ENCODE peak calls at places on chromosomes 7 and 10, in seven cellular contexts. L is body of pancreas, R is GM13976, H is upper lobe of right lung, E is GM12878, Q is A549, J is MM.1S. I is an unnamed sample.

GRCh38 chr7:113013761-113014449 is 72.7 kb downstream of the GPR85 start:
- DNase-seq in R (no peak), J (no peak), Q (no peak), H (no peak), L (no peak), E (no peak), I (no peak)

GRCh38 chr10:78021201-78021600 is 8.1 kb downstream of the POLR3A start:
- DNase-seq in R (no peak), E (no peak), H (no peak), L (no peak), Q (no peak), J (no peak), I (no peak)

GRCh38 chr10:78178940-78179339 is 145.3 kb downstream of the RPS24 start:
- DNase-seq in R (no peak), H (peak), Q (no peak), J (no peak), L (no peak), E (no peak), I (peak)

GRCh38 chr10:101322266-101323151 is 31.5 kb upstream of the BTRC start:
- DNase-seq in Q (no peak), L (no peak), E (no peak), H (no peak), R (no peak), J (no peak), I (no peak)

GRCh38 chr7:14691597-14692203 is 210.9 kb downstream of the DGKB start:
- DNase-seq in H (no peak), Q (peak), J (peak), R (peak), L (peak), E (no peak), I (peak)

GRCh38 chr7:119963654-119964053 is 309.3 kb upstream of the KCND2 start:
- DNase-seq in Q (no peak), L (no peak), H (no peak), R (no peak), E (no peak), J (peak), I (no peak)

GRCh38 chr10:75201793-75202307 is 8.7 kb upstream of the VDAC2 start:
- DNase-seq in Q (peak), E (no peak), J (no peak), L (no peak), H (no peak), R (no peak), I (no peak)

GRCh38 chr7:50209461-50210161 is 94.9 kb upstream of the IKZF1 start:
- DNase-seq in E (no peak), R (peak), H (no peak), Q (no peak), L (no peak), J (no peak), I (no peak)

GRCh38 chr10:128520191-128520815 is 394.1 kb upstream of the MKI67 start:
- DNase-seq in E (no peak), J (no peak), Q (no peak), H (no peak), L (no peak), R (no peak), I (no peak)

GRCh38 chr7:116492654-116493109 is 6.9 kb upstream of the CAV2 start:
- DNase-seq in J (no peak), E (no peak), R (no peak), H (no peak), Q (no peak), L (no peak), I (no peak)

GRCh38 chr7:43643842-43644241 is 60.9 kb downstream of the STK17A start:
- DNase-seq in H (no peak), J (no peak), R (no peak), E (no peak), Q (no peak), L (no peak), I (no peak)

GRCh38 chr7:158023157-158023556 is 564.5 kb downstream of the PTPRN2 start:
- DNase-seq in E (no peak), Q (no peak), R (no peak), L (no peak), H (no peak), J (no peak), I (no peak)

GRCh38 chr10:131141207-131141606 is 170.3 kb downstream of the TCERG1L start:
- DNase-seq in R (no peak), L (no peak), J (no peak), H (peak), E (no peak), Q (no peak), I (no peak)

GRCh38 chr7:80729586-80730320 is 91.3 kb downstream of the CD36 start:
- DNase-seq in H (no peak), Q (no peak), L (no peak), R (no peak), E (no peak), J (peak), I (no peak)

GRCh38 chr7:30469303-30469702 is 9.3 kb downstream of the NOD1 start:
- DNase-seq in H (peak), L (peak), J (no peak), E (no peak), Q (peak), R (no peak), I (peak)

GRCh38 chr10:59175538-59176240 is 754 bp upstream of the PHYHIPL start:
- DNase-seq in R (no peak), J (no peak), E (no peak), Q (peak), H (peak), L (peak), I (no peak)

GRCh38 chr7:18526368-18526878 is 30.9 kb downstream of the HDAC9 start:
- DNase-seq in E (no peak), Q (no peak), J (no peak), R (no peak), L (no peak), H (no peak), I (no peak)

GRCh38 chr7:117270371-117270770 is 52.5 kb downstream of the WNT2 start:
- DNase-seq in R (no peak), L (no peak), J (no peak), H (no peak), Q (peak), E (no peak), I (no peak)

GRCh38 chr7:55439627-55440026 is 74.5 kb downstream of the LANCL2 start:
- DNase-seq in Q (no peak), R (peak), H (peak), J (no peak), E (no peak), L (no peak), I (no peak)

GRCh38 chr7:132053871-132054270 is 497.4 kb upstream of the PODXL start:
- DNase-seq in Q (no peak), L (no peak), H (no peak), E (no peak), R (no peak), J (no peak), I (no peak)

GRCh38 chr10:132957131-132957530 is 14.8 kb upstream of the CFAP46 start:
- DNase-seq in Q (no peak), J (no peak), L (no peak), H (peak), E (no peak), R (peak), I (no peak)

GRCh38 chr10:106802949-106803348 is 361.6 kb downstream of the SORCS1 start:
- DNase-seq in J (no peak), R (no peak), H (no peak), Q (no peak), E (no peak), L (no peak), I (no peak)

GRCh38 chr10:124572751-124573150 is 111.1 kb downstream of the LHPP start:
- DNase-seq in L (no peak), R (no peak), H (no peak), J (no peak), Q (no peak), E (no peak), I (no peak)

GRCh38 chr7:56493704-56494450 is 377.7 kb upstream of the NUPR2 start:
- DNase-seq in E (no peak), R (no peak), H (no peak), L (no peak), Q (no peak), J (no peak), I (no peak)

GRCh38 chr7:56493196-56493595 is 377.0 kb upstream of the NUPR2 start:
- DNase-seq in E (no peak), J (no peak), Q (no peak), H (no peak), R (no peak), L (no peak), I (no peak)

GRCh38 chr7:56495165-56495564 is 378.9 kb upstream of the NUPR2 start:
- DNase-seq in H (no peak), R (no peak), L (no peak), J (no peak), E (no peak), Q (no peak), I (no peak)

DNA sequence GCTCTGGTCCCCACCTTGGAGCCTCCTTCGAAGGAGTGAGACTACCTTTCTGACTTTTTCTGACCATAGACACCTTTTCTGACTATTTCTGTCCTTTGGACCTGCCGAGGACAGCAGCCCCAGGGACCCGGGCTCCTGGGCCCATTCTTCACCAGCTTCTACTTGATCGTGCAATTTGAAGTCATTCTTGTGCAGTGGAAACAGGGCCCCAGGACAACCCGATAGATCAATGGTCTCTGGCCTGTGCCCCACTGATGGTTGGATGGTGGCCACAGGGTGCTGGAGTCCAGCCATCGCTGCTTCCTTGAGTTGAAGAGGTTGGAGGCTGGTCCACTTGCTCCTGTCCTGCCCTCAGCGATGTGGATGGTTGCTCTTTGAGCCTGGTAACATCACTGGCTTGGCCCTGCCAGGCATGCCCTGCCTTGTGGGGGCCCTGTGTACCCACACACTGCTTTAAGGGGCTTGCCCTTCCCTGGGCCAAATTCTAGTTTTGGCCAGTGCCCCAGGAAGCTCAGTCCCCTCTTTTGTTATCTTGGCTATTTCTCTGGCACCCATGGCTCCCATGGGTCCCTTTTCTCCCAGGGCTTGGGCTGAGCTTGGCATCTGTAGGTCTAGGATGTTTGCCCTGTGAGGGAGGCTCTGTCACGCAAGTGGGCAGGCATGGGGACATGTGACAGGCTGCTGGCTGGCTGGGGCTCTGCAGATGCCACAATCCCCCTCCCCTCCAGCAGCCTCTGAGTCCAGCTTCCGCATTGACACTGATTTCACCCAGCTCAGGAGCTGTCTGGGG is 375.6 kb upstream of the NUPR2 start:
- DNase-seq in E (no peak), R (no peak), J (no peak), Q (no peak), L (no peak), H (no peak), I (no peak)
- TF ChIP-seq CTCF in E (no peak), R (no peak), J (no peak), Q (no peak), L (no peak), H (no peak), I (no peak)

DNA sequence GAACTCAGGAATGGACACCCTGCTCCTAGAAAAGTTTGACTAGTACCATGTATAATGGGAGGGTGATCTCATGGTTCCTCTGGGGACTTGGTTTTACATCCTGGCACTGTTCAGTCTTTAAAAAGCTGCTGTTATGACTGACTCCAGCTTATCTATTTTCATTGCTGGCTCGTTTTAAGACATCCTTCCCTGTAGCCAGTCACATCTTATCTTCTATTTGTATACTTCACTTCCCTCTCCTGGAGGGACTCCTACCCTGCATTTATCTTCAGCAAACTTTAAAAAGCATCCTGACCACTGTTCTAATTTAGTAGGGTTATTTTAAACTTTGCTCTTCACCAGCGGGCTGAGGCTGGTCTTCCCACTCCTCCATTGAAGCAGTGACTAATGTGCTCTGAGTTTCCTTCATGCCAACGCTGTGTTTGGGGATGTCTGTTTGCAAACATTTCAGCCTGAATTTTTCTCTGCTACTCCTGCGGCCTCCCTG is 72.9 kb upstream of the ARMC3 start:
- DNase-seq in Q (no peak), E (no peak), R (no peak), H (no peak), J (no peak), L (no peak), I (no peak)
- TF ChIP-seq CTCF in Q (no peak), E (no peak), R (no peak), H (peak), J (no peak), L (no peak), I (no peak)

DNA sequence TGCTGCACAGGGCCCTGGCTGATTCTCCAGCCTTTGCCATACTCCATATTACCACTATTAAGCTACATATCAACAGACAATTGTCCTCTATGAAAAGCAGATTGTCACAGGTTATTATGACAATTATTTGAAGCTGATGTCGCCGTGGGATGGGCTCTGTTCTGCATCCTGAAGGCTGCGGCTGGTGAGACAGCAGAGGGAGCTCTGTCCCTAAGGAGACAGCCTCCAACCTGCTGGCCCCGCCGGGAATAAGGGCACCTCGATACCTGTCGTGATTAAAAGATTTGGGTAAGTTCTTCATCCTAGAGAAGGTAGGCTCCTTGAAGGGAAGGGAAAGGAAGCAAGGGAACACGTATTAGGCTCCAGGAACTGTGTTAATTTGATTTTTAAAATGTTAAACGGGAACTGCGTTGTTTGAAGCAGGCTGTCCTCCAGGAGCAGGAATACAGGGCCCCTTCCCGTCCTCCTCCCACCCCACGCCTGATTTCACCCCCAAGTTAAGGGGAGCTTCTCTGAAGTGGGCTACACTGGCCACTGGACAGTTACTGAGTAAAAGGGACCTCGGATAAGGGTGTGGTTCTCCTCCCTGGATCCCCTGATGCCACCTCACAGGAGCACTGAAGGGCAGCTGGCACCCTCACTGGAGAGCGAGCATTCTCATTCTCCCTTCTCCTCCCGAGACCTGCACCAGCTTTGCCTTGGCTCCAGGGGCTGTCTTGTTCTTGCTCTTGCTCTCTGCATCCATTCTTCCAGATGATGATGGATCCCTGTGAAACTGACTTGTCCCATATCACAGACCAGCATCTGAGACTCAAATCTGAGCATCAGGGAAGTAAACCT is 11.8 kb upstream of the TIAL1 start:
- DNase-seq in H (peak), J (no peak), Q (peak), E (no peak), R (peak), L (peak), I (peak)
- TF ChIP-seq CTCF in H (peak), J (peak), Q (peak), E (peak), R (peak), L (peak), I (peak)

DNA sequence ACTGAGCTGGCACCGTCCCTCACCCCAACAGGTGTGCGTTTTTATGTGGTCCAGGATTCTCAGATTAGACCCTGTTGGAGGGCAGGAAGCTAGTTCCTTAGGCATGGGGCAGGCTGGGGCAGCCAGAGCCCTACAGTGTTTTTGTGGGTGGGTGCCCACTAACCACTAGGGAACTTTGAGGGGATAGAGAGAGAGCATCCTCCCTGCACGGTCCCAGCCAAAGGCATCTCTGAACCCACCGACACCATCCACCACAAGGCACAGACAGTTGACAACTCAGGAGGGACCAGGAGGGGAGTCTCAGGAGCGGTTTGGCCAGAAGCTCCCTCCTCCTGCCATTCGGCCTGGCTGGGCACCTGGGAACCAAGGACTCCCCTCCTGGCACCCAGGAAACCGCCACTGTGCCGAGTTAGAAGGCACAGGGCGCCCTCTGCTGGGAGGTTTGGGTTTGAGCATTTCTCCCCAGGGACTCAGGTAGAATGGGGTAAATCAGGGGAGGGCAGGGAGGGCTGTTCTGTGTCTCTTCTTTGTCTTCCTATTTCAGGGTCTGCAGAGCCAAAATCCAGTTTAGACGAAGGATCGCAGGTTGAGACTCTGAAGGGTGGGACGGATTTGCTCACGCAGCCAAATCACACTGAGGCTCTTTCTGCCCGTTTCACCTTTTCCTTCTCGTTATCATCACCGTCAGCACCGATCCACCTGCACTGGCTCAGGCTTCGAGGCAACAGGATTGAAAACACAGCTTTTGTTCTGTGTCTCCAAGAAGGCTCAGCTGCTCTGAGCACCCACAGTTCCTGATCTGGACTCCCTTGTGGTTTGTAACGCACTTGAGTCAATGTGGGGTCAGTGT is 84.8 kb upstream of the COL13A1 start:
- DNase-seq in E (no peak), L (peak), R (peak), H (peak), Q (peak), J (peak), I (peak)
- TF ChIP-seq CTCF in E (peak), L (peak), R (peak), H (peak), Q (peak), J (peak), I (peak)

GRCh38 chr10:71825217-71825616 is 25.8 kb downstream of the PSAP start:
- DNase-seq in E (no peak), L (no peak), Q (no peak), J (no peak), H (peak), R (no peak), I (no peak)
- TF ChIP-seq CTCF in E (no peak), L (no peak), Q (peak), J (peak), H (no peak), R (peak), I (no peak)